ENCODE peak calls at places on chromosomes 2 and 18, in five cellular contexts. H is K562, E is SK-N-SH, C is HepG2, T is HCT116. B is an unnamed sample.

GRCh38 chr2:105575626-105576025 is 169.1 kb upstream of the NCK2 start:
- DNase-seq in H (no peak), E (no peak), C (no peak), T (no peak), B (no peak)

GRCh38 chr18:36752929-36753865 is 75.6 kb downstream of the TPGS2 start:
- DNase-seq in H (no peak), E (no peak), C (no peak), T (no peak), B (no peak)

GRCh38 chr2:11073251-11073650 is 82.0 kb upstream of the SLC66A3 start:
- DNase-seq in H (peak), E (peak), C (peak), T (peak), B (peak)

GRCh38 chr2:48724278-48724677 is 31.2 kb downstream of the LHCGR start:
- DNase-seq in H (no peak), E (no peak), C (no peak), T (no peak), B (no peak)

GRCh38 chr2:31243053-31243452 is 9.1 kb downstream of the EHD3 start:
- DNase-seq in H (no peak), E (no peak), C (no peak), T (no peak), B (no peak)

GRCh38 chr2:95264626-95265025 is 9.6 kb upstream of the PROM2 start:
- DNase-seq in H (no peak), E (no peak), C (no peak), T (no peak), B (no peak)

GRCh38 chr2:161946489-161947107 is 127.4 kb downstream of the DPP4 start:
- DNase-seq in H (no peak), E (no peak), C (peak), T (peak), B (peak)

GRCh38 chr2:45975752-45976517 is 321.3 kb upstream of the EPAS1 start:
- DNase-seq in H (no peak), E (no peak), C (no peak), T (no peak), B (no peak)

GRCh38 chr18:53984021-53984420 is 240.4 kb downstream of the MBD2 start:
- DNase-seq in H (no peak), E (no peak), C (no peak), T (no peak), B (no peak)

GRCh38 chr18:74957588-74958224 is 251.2 kb downstream of the PTGR3 start:
- DNase-seq in H (no peak), E (no peak), C (no peak), T (no peak), B (no peak)

GRCh38 chr2:55061534-55062344 is 11.5 kb upstream of the RTN4 start:
- DNase-seq in H (no peak), E (no peak), C (no peak), T (no peak), B (no peak)

GRCh38 chr18:48340502-48340901 is 68.7 kb downstream of the ZBTB7C start:
- DNase-seq in H (no peak), E (no peak), C (no peak), T (no peak), B (no peak)

GRCh38 chr18:902179-902718 is 2.4 kb upstream of the ADCYAP1 start:
- DNase-seq in H (no peak), E (no peak), C (no peak), T (peak), B (no peak)

GRCh38 chr2:124325667-124326425 is 300.8 kb downstream of the CNTNAP5 start:
- DNase-seq in H (no peak), E (peak), C (peak), T (no peak), B (no peak)

GRCh38 chr2:217922101-217923006 is 80.4 kb downstream of the TNS1 start:
- DNase-seq in H (peak), E (peak), C (no peak), T (no peak), B (no peak)

GRCh38 chr2:579961-580360 is 97.2 kb downstream of the TMEM18 start:
- DNase-seq in H (no peak), E (no peak), C (no peak), T (no peak), B (no peak)

GRCh38 chr2:153416071-153416470 is 62.5 kb downstream of the RPRM start:
- DNase-seq in H (no peak), E (no peak), C (no peak), T (no peak), B (no peak)

GRCh38 chr2:207230261-207231105 is 64.7 kb upstream of the KLF7 start:
- DNase-seq in H (peak), E (peak), C (peak), T (peak), B (no peak)

GRCh38 chr2:173402405-173402974 is 47.8 kb downstream of the CDCA7 start:
- DNase-seq in H (peak), E (peak), C (peak), T (peak), B (peak)

GRCh38 chr2:181754136-181754535 is 73.8 kb upstream of the NEUROD1 start:
- DNase-seq in H (no peak), E (no peak), C (no peak), T (no peak), B (no peak)

GRCh38 chr18:47100214-47100831 is 50.0 kb downstream of the HDHD2 start:
- DNase-seq in H (peak), E (peak), C (peak), T (peak), B (peak)

GRCh38 chr2:109352066-109352897 is 223.3 kb downstream of the SH3RF3 start:
- DNase-seq in H (no peak), E (no peak), C (no peak), T (no peak), B (no peak)

GRCh38 chr2:205543937-205544702 is 138.2 kb upstream of the NRP2 start:
- DNase-seq in H (no peak), E (peak), C (no peak), T (no peak), B (no peak)

GRCh38 chr2:168432565-168433186 is 23.4 kb upstream of the CERS6 start:
- DNase-seq in H (no peak), E (no peak), C (no peak), T (no peak), B (no peak)

GRCh38 chr2:234102112-234102511 is 51.6 kb downstream of the SPP2 start:
- DNase-seq in H (no peak), E (no peak), C (peak), T (peak), B (no peak)

GRCh38 chr2:131153529-131153928 is 48.4 kb downstream of the PLEKHB2 start:
- DNase-seq in H (no peak), E (no peak), C (no peak), T (no peak), B (no peak)

GRCh38 chr2:131156452-131157149 is 51.5 kb downstream of the PLEKHB2 start:
- DNase-seq in H (no peak), E (peak), C (peak), T (no peak), B (no peak)

GRCh38 chr2:131155208-131155855 is 50.2 kb downstream of the PLEKHB2 start:
- DNase-seq in H (no peak), E (peak), C (no peak), T (no peak), B (no peak)

GRCh38 chr2:131154071-131154531 is 49.0 kb downstream of the PLEKHB2 start:
- DNase-seq in H (peak), E (peak), C (peak), T (peak), B (peak)

GRCh38 chr2:131154647-131155046 is 49.5 kb downstream of the PLEKHB2 start:
- DNase-seq in H (no peak), E (peak), C (no peak), T (no peak), B (no peak)
- H3K4me3 ChIP-seq in H (no peak), E (no peak), C (no peak), T (no peak), B (no peak)

GRCh38 chr2:127359520-127359919 is 28.3 kb downstream of the MAP3K2 start:
- DNase-seq in H (no peak), E (no peak), C (no peak), T (no peak), B (no peak)
- TF ChIP-seq YY1 in H (no peak), E (no peak), C (no peak), T (no peak), B (no peak)

DNA sequence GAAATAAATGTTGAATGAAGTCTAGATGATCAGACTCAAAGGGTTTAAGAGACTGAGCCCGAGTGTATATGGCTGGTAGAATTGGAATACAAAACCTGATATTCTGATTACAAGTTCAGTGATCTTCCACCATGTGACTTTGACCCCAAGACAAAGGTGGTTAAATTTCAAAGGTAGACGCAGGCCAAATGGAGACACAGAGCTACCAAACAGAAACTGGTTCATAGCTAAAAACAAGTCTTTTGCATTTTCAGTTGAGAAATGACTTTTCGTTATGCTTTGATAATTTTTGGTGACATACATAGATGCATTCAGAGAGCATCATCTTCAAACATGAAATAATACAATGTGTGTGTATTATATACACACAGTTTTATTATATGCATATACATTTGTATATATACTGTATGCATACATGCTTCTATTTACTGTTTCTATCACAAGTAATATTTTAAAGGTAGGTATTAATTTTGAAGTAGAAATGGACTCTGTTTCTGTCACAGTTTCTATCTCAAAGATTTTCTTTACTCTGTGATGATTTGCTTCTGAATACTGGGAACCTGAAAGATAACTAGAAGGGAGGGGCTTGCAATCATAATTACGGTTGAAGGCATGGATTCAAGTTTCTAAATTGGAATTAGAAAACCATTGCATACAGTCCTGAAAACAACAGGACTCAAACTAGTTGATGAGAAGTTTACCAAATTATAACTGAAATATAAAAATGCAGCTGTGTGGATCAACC is 142.3 kb downstream of the ABCA12 start:
- DNase-seq in H (no peak), E (no peak), C (no peak), T (no peak), B (no peak)
- H3K4me3 ChIP-seq in H (no peak), E (no peak), C (no peak), T (no peak), B (no peak)

DNA sequence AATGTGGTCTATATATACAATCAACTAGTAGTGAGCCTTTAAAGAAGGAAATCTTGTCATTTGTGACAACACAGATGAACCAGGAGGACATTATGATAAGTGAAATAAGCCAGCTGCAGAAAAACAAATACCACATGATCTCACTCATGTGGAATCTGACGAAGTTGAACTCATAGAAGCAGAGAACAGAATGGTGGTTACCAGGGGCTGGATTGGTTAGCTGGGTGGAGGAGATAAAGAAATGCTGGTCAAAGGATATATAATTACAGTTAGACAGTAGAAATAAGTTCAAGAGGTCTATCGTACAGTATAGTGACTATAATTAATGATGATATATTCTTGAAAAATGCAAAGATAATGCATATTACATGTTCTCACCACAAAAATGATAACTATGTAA is 267.9 kb downstream of the FBXO15 start:
- DNase-seq in H (no peak), E (no peak), C (no peak), T (no peak), B (no peak)
- TF ChIP-seq YY1 in H (no peak), E (no peak), C (no peak), T (no peak), B (no peak)

DNA sequence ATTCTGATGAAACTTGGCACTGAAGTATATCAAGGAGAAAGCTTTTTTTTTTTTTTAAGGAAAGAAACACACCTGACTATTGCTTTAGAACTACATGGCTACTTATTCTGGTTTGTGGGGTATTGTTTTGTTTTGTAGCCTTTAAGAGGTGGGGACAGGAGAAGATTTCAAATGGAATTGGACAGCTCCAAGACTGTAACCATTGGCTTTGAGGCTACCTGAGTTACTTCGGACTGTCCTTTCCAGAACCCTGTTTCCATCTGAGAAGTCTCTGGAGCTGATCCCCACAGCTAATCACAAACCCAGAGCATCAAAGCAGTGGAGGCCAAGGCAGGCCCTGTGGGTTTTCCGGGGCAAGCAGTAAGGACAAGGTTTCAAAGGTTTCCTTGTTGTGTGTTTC is 4.7 kb downstream of the CDC42EP3 start:
- DNase-seq in H (no peak), E (no peak), C (no peak), T (no peak), B (no peak)
- H3K4me3 ChIP-seq in H (no peak), E (peak), C (no peak), T (no peak), B (no peak)

DNA sequence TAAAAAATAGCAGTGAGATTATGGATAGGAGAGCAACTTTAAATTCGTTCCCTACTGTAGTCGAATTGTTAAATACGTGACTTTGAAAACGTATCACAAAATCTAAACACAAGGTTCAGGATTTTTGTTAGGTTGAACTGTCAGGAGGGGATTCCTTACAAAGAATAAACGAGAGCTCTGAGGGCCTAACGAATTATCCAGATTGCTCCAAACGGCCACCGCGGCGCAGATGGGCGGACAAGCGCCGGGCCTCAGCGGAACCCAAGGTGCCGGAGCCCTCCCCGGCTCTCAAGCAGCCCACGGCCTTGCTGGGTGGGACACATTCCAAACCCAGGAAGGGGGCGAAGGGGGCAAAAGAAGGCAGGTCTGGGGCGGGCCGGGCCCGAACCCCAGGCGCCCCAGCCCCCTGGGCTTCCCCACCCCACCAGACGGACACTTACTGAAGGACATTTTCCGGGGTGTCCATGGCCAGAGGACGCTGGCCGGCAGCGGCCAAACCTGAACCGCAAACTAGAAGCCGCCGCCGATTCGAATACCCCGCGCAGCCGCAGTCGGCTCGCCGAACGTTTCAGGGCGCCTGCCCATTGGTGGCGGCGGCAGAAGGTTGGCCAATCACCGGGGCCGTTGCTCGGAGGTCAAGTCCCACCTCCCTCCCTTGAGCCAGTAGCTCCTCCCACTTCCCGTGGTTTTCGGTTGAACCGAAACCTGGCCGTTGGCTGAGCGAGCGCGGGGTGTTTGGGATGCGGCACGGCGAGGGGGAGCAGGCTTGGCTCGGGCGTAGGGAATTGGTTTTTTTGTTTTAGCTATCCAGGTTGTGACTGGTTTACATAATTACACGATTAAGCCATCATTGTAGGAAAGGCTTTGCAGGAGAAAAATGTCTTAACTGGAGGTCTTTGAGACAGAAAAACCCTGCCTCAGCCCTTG is at the start of gene BUB1:
- DNase-seq in H (peak), E (peak), C (peak), T (peak), B (peak)
- TF ChIP-seq YY1 in H (peak), E (no peak), C (no peak), T (peak), B (no peak)

DNA sequence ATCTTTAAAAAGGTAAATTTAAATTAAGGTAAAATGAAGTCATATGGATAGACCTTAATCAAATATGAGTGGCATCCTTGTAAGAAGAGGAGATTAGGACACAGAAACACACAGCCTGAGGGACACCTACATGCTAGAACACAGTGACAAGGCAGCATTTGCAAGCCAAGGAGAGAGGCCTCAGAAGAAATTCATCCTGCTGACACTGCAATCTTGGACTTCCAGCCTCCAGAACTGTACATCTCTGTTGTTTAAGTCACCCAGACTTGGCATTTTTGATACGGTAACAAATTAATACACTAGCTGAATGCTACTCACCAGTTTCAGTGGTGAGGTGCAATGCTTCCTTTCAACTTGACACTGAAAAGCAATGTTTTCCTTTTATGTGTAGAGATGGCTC is 305.0 kb downstream of the TDRD15 start:
- DNase-seq in H (no peak), E (no peak), C (no peak), T (no peak), B (no peak)
- H3K4me3 ChIP-seq in H (no peak), E (no peak), C (no peak), T (no peak), B (no peak)

DNA sequence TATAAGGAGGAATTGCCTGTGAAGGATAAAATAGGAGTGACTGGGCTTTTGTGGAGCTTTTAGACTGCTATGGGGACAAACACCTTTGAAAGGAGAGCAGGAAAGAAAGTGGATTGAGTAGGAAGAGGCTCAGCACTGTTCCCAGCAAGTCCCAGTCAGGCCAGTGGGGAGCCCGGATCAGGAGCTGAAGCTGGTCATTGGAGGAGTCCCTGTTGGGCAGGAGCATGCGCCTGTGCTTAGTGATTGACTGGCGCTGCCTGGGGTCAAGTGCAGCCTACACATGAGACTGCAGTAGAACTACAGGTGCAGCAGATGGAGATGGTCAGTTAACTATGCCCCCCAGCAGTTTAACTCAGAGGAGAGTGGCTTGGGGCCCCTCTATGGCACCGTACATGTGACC is 390.8 kb downstream of the CTNNA2 start:
- DNase-seq in H (no peak), E (no peak), C (no peak), T (no peak), B (no peak)
- TF ChIP-seq YY1 in H (no peak), E (no peak), C (no peak), T (no peak), B (no peak)